ENCODE peak calls at places on chromosomes 1 and 21, in six cellular contexts. Q is CD8-positive, alpha-beta memory T cell; E is CD8-positive, alpha-beta T cell; Y is GM06990; O is colonic mucosa; V is brain microvascular endothelial cell. C is an unnamed sample.

GRCh38 chr1:192700834-192701271 is 64.9 kb downstream of the RGS13 start:
- DNase-seq in V (peak), E (no peak), Q (no peak), O (no peak), Y (no peak), C (peak)

GRCh38 chr1:172144445-172145060 is 275.9 kb upstream of the C1orf105 start:
- DNase-seq in O (peak), E (no peak), Y (no peak), V (peak), Q (no peak), C (peak)

GRCh38 chr1:66335859-66336640 is 197.9 kb upstream of the SGIP1 start:
- DNase-seq in Q (peak), O (peak), V (peak), Y (peak), E (peak), C (no peak)

GRCh38 chr21:25735895-25736597 is 1.3 kb downstream of the GABPA start:
- DNase-seq in V (peak), Q (no peak), E (no peak), Y (no peak), O (no peak), C (no peak)

GRCh38 chr1:4593106-4593505 is 61.3 kb upstream of the AJAP1 start:
- DNase-seq in E (no peak), Y (no peak), Q (no peak), V (no peak), O (no peak), C (no peak)

GRCh38 chr1:11746795-11747487 is 11.0 kb downstream of the AGTRAP start:
- DNase-seq in Y (no peak), Q (no peak), V (no peak), O (no peak), E (no peak), C (no peak)

GRCh38 chr1:107196973-107197562 is 56.2 kb downstream of the NTNG1 start:
- DNase-seq in O (peak), V (no peak), Q (no peak), E (no peak), Y (no peak), C (no peak)

GRCh38 chr21:17250651-17251294 is 262.1 kb upstream of the CXADR start:
- DNase-seq in O (no peak), V (peak), Q (no peak), E (no peak), Y (no peak), C (no peak)

GRCh38 chr1:118921994-118922393 is 66.1 kb downstream of the TBX15 start:
- DNase-seq in O (no peak), V (no peak), Y (no peak), Q (no peak), E (no peak), C (no peak)

GRCh38 chr1:157415661-157416060 is 136.7 kb downstream of the FCRL5 start:
- DNase-seq in Q (no peak), V (no peak), E (no peak), Y (no peak), O (no peak), C (no peak)

GRCh38 chr1:179840107-179840506 is 37.5 kb downstream of the TOR1AIP2 start:
- DNase-seq in O (no peak), Y (no peak), Q (no peak), E (no peak), V (no peak), C (no peak)

GRCh38 chr1:72435025-72435424 is 152.7 kb upstream of the NEGR1 start:
- DNase-seq in Y (no peak), E (no peak), Q (no peak), V (peak), O (no peak), C (no peak)

GRCh38 chr1:72434070-72434469 is 151.7 kb upstream of the NEGR1 start:
- DNase-seq in V (no peak), E (no peak), O (no peak), Y (no peak), Q (no peak), C (no peak)

GRCh38 chr1:72432645-72433267 is 150.4 kb upstream of the NEGR1 start:
- DNase-seq in O (no peak), V (no peak), Y (no peak), Q (no peak), E (no peak), C (no peak)

GRCh38 chr1:72433591-72433990 is 151.3 kb upstream of the NEGR1 start:
- DNase-seq in Y (no peak), Q (no peak), O (no peak), V (no peak), E (no peak), C (no peak)

GRCh38 chr1:72431810-72432209 is 149.5 kb upstream of the NEGR1 start:
- DNase-seq in V (no peak), Q (no peak), O (no peak), E (no peak), Y (no peak), C (no peak)
- H3K4me3 ChIP-seq in V (no peak), Q (no peak), O (no peak), E (no peak), Y (no peak), C (no peak)

GRCh38 chr1:166960871-166961474 is 14.4 kb downstream of the ILDR2 start:
- DNase-seq in O (no peak), Q (no peak), Y (no peak), E (no peak), V (no peak), C (no peak)
- H3K4me3 ChIP-seq in O (no peak), Q (no peak), Y (no peak), E (no peak), V (no peak), C (no peak)

GRCh38 chr1:204454476-204454875 is 40.1 kb downstream of the PIK3C2B start:
- DNase-seq in O (no peak), Q (no peak), Y (no peak), E (no peak), V (no peak), C (no peak)

GRCh38 chr1:204453141-204453772 is 41.3 kb downstream of the PIK3C2B start:
- DNase-seq in Y (peak), E (peak), O (no peak), Q (peak), V (no peak), C (no peak)

GRCh38 chr1:204455831-204456145 is 38.8 kb downstream of the PIK3C2B start:
- DNase-seq in V (no peak), Q (no peak), O (no peak), E (no peak), Y (no peak), C (no peak)

GRCh38 chr1:204456826-204457361 is 37.7 kb downstream of the PIK3C2B start:
- DNase-seq in Q (no peak), O (no peak), E (no peak), Y (no peak), V (no peak), C (no peak)

GRCh38 chr1:204455063-204455830 is 39.4 kb downstream of the PIK3C2B start:
- DNase-seq in O (no peak), E (no peak), Q (no peak), Y (no peak), V (no peak), C (no peak)
- H3K4me3 ChIP-seq in O (no peak), E (no peak), Q (no peak), Y (no peak), V (no peak), C (no peak)

GRCh38 chr1:23561813-23562100 is 2.5 kb upstream of the ID3 start:
- DNase-seq in Y (no peak), E (no peak), V (no peak), O (no peak), Q (no peak), C (no peak)
- H3K4me3 ChIP-seq in Y (no peak), E (no peak), V (no peak), O (no peak), Q (no peak), C (no peak)

DNA sequence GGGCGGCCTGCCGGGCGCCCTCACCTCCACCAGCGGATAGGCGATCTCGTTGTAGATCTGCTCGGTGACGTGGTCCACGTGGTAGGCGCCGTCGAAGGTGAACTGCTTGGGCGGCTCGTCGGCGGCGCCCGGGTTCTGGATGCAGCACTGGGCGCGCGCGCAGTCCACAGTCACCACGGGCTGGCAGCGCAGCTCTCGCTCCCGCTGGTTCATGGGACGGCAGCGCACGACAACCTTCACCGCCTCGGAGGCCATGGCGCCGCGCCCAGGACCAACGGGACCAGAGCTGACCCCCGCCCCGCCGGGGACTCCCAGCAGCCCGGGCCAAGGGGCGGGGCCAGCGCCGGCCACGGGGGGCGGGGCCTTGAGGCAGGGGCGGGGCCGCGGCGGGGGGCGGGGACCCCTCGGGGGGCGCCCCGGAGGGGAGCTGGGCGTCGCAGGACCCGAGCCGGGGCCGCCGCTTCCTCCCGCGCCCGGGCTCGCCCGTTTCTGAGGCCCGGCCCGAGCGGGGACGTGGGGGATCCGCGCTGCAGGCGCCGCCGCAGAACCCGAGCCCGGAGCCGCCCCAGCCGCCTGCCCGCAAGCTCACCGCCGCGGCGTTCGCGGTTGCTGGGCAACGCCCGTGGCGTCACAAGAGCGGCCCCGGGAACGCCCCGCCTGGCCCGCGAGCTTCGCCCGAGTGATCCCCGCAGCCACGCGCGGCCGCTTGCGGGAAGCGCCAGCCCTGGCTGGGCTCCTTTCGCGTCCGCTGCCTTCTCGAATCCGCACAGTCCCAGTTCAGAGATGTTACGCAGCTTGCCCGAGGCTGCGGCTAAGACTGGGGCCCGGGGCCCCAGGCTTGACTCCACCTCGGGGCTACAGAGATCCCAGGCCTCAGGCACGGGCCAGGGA is at the start of gene KIF17:
- DNase-seq in V (peak), O (peak), Q (peak), E (peak), Y (peak), C (no peak)
- H3K4me3 ChIP-seq in V (peak), O (peak), Q (peak), E (peak), Y (no peak), C (peak)

GRCh38 chr1:199018471-199019135 is 379.8 kb downstream of the PTPRC start:
- DNase-seq in Y (no peak), O (no peak), Q (no peak), E (no peak), V (no peak), C (no peak)

GRCh38 chr1:199015799-199016198 is 377.0 kb downstream of the PTPRC start:
- DNase-seq in Y (no peak), Q (no peak), E (no peak), V (no peak), O (no peak), C (no peak)

GRCh38 chr1:199020046-199020445 is 381.2 kb downstream of the PTPRC start:
- DNase-seq in Y (no peak), E (no peak), V (no peak), O (no peak), Q (no peak), C (no peak)

DNA sequence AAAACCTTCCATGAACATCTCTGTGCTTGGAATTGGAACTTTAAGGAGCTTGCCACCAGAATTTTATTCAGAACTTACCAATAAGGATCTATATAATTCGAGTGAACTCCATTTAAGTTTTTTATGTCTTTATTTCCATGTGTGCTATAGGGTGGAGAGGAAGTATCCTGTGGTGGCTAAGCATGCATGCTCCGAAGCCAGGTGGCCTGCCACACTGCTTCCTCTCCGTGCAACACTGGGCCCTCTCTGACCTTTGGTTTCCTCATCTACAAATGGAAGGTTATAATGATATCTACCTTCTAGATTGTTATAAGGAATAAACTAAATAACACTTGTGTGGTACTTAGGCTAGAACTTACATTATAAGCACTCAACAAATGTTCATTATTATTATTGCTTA is 382.1 kb downstream of the PTPRC start:
- DNase-seq in Q (no peak), E (no peak), O (no peak), V (no peak), Y (no peak), C (no peak)
- H3K4me3 ChIP-seq in Q (no peak), E (no peak), O (no peak), V (no peak), Y (no peak), C (no peak)

GRCh38 chr1:181161170-181161870 is 72.8 kb downstream of the IER5 start:
- DNase-seq in E (no peak), V (no peak), Y (no peak), O (no peak), Q (no peak), C (no peak)

GRCh38 chr1:181163662-181164061 is 75.2 kb downstream of the IER5 start:
- DNase-seq in Y (no peak), O (no peak), Q (no peak), V (no peak), E (no peak), C (no peak)

GRCh38 chr1:181170194-181170593 is 81.7 kb downstream of the IER5 start:
- DNase-seq in Y (no peak), V (no peak), E (no peak), O (no peak), Q (no peak), C (no peak)

GRCh38 chr1:181172082-181172481 is 83.6 kb downstream of the IER5 start:
- DNase-seq in V (no peak), Y (no peak), Q (no peak), O (no peak), E (no peak), C (no peak)

DNA sequence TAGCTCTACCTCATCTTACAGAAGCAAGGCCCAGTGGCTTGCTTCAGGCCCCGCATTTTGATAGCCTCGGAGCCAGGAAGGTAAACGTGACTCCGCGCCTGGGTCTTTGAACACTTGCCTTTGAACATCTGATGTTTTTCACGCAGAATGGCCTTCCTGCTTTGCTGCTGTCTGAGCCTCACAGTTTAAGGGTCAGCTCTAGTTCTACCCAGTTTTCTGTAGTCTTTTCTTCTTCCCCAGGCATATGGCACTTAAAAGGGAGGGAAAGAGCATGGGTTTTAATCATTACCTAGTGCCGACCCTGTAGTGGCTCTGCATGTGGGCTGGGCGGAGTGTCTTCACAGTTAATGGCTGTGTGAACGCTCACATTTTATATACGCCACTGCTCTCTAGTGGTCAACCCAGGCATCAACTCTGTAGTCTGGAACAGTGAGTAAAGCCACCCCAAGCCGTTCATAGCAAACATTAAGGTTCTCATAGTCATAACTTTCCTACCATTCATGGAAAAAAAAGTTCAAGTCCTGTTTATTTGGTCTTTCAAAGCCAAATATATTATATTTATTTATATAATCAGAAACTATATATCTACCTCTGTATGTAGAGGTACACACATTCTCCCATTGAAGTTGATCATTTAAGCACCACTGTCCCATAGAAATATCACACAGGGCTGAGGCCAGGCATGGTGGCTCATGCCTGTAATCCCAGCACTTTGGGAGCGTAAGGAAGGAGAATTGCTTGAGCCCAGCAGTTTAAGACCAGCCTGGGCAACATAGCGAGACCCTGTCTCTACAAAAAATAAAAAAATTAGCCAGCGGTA is 78.1 kb downstream of the IER5 start:
- DNase-seq in Q (peak), O (peak), V (peak), E (peak), Y (peak), C (no peak)
- H3K4me3 ChIP-seq in Q (peak), O (no peak), V (no peak), E (peak), Y (no peak), C (no peak)

C was measured in BJ.